ENCODE peak calls at places on chromosomes 12 and 14, in seven cellular contexts. B is kidney tubule cell, O is AG09319, Y is NCI-H1092, R is smooth muscle cell of the brain vasculature, X is A172, I is NCI-H2081 treated with DMSO at 0.1 percent for 48 hours. H is an unnamed sample.

GRCh38 chr12:116551952-116552749 is 7.0 kb upstream of the MAP1LC3B2 start:
- DNase-seq in B (peak; percentile 49), O (no peak), Y (no peak), R (no peak), X (peak; percentile 51), I (no peak), H (peak; percentile 77)

GRCh38 chr14:63454863-63455622 is 88.1 kb downstream of the PPP2R5E start:
- DNase-seq in B (peak; percentile 62), O (peak; percentile 7), Y (peak; percentile 70), R (no peak), X (peak; percentile 18), I (peak; percentile 5), H (peak; percentile 66)

GRCh38 chr14:50659327-50659974 is 8.7 kb downstream of the SAV1 start:
- DNase-seq in B (no peak), O (no peak), Y (no peak), R (no peak), X (no peak), I (no peak), H (no peak)

GRCh38 chr14:106657460-106657859 is 1131.1 kb downstream of the TMEM121 start:
- DNase-seq in B (no peak), O (no peak), Y (no peak), R (no peak), X (no peak), I (no peak), H (no peak)

GRCh38 chr12:42145197-42145549 is 499 bp upstream of the GXYLT1 start:
- DNase-seq in B (no peak), O (no peak), Y (no peak), R (no peak), X (no peak), I (no peak), H (no peak)

GRCh38 chr12:29551879-29552278 is 54.4 kb upstream of the OVCH1 start:
- DNase-seq in B (no peak), O (no peak), Y (no peak), R (no peak), X (no peak), I (no peak), H (no peak)

GRCh38 chr14:105445901-105446845 is 26.5 kb downstream of the MTA1 start:
- DNase-seq in B (no peak), O (no peak), Y (no peak), R (no peak), X (no peak), I (no peak), H (no peak)

GRCh38 chr12:109455706-109456105 is 21.4 kb downstream of the KCTD10 start:
- DNase-seq in B (peak; percentile 71), O (no peak), Y (no peak), R (no peak), X (no peak), I (no peak), H (no peak)

GRCh38 chr14:59297070-59297766 is 108.8 kb downstream of the DAAM1 start:
- DNase-seq in B (no peak), O (no peak), Y (no peak), R (no peak), X (no peak), I (no peak), H (peak; percentile 16)

GRCh38 chr12:64010069-64010686 is 165.7 kb downstream of the SRGAP1 start:
- DNase-seq in B (peak; percentile 97), O (peak; percentile 44), Y (no peak), R (no peak), X (peak; percentile 29), I (no peak), H (peak; percentile 49)

GRCh38 chr12:55724226-55724939 is 4.2 kb downstream of the RDH5 start:
- DNase-seq in B (peak; percentile 67), O (no peak), Y (no peak), R (no peak), X (no peak), I (no peak), H (peak; percentile 81)

GRCh38 chr12:31118347-31118830 is 44.7 kb downstream of the DDX11 start:
- DNase-seq in B (no peak), O (no peak), Y (peak; percentile 61), R (no peak), X (no peak), I (no peak), H (no peak)

GRCh38 chr12:27355979-27356378 is 23.3 kb downstream of the BMAL2 start:
- DNase-seq in B (no peak), O (no peak), Y (no peak), R (no peak), X (no peak), I (no peak), H (no peak)

GRCh38 chr12:21828779-21829178 is 54.3 kb upstream of the KCNJ8 start:
- DNase-seq in B (no peak), O (no peak), Y (no peak), R (no peak), X (no peak), I (no peak), H (no peak)

GRCh38 chr12:26787125-26787495 is 45.9 kb downstream of the ITPR2 start:
- DNase-seq in B (peak; percentile 68), O (peak; percentile 38), Y (no peak), R (no peak), X (peak; percentile 83), I (no peak), H (no peak)

GRCh38 chr14:23068792-23069412 is 11.6 kb upstream of the CDH24 start:
- DNase-seq in B (peak; percentile 92), O (peak; percentile 83), Y (no peak), R (peak; percentile 83), X (peak; percentile 85), I (no peak), H (no peak)

GRCh38 chr12:53600490-53601295 is 25.5 kb downstream of the ATF7 start:
- DNase-seq in B (no peak), O (no peak), Y (no peak), R (no peak), X (no peak), I (no peak), H (no peak)

GRCh38 chr14:95156765-95157194 is 549 bp downstream of the DICER1 start:
- DNase-seq in B (peak; percentile 41), O (no peak), Y (no peak), R (no peak), X (no peak), I (no peak), H (peak; percentile 46)

GRCh38 chr12:111596985-111597730 is 2.0 kb downstream of the ATXN2 start:
- DNase-seq in B (peak; percentile 71), O (no peak), Y (peak; percentile 1), R (no peak), X (peak; percentile 33), I (no peak), H (peak; percentile 88)

GRCh38 chr14:53401646-53402045 is 248.5 kb upstream of the DDHD1 start:
- DNase-seq in B (no peak), O (no peak), Y (no peak), R (no peak), X (no peak), I (no peak), H (no peak)

GRCh38 chr12:96908170-96908675 is 1.2 kb downstream of the NEDD1 start:
- DNase-seq in B (peak; percentile 19), O (no peak), Y (no peak), R (no peak), X (peak; percentile 12), I (no peak), H (peak; percentile 48)

GRCh38 chr12:103326190-103326589 is 169.6 kb downstream of the C12orf42 start:
- DNase-seq in B (peak; percentile 25), O (no peak), Y (no peak), R (no peak), X (no peak), I (no peak), H (peak; percentile 54)

GRCh38 chr12:27013606-27014084 is 539 bp downstream of the TM7SF3 start:
- DNase-seq in B (peak; percentile 54), O (no peak), Y (no peak), R (no peak), X (peak; percentile 12), I (no peak), H (peak; percentile 78)

GRCh38 chr12:6752181-6752930 is 585 bp downstream of the MLF2 start:
- DNase-seq in B (peak; percentile 49), O (no peak), Y (peak; percentile 41), R (no peak), X (no peak), I (no peak), H (peak; percentile 66)

GRCh38 chr12:25653487-25654175 is 100.5 kb upstream of the LMNTD1 start:
- DNase-seq in B (no peak), O (no peak), Y (no peak), R (no peak), X (no peak), I (no peak), H (no peak)